ENCODE peak calls at places on chromosomes 6 and 20, in five cellular contexts. One of them, this sample, is unnamed.

GRCh38 chr20:325889-326644 is 715 bp downstream of the SOX12 start:
- DNase-seq in SW480: peak; percentile 82
- DNase-seq in T-helper 1 cell: peak; percentile 28
- DNase-seq in activated CD8-positive, alpha-beta memory T cell treated with anti-CD3 and anti-CD28 coated beads, Interleukin-2, amount 10 ng/mL, durations not matched to agents 7 days and 5 days: peak; percentile 68
- DNase-seq in T1000: no peak
- DNase-seq in this sample: peak; percentile 65

GRCh38 chr20:62008643-62009183 is 57.0 kb downstream of the TAF4 start:
- DNase-seq in SW480: no peak
- DNase-seq in T-helper 1 cell: no peak
- DNase-seq in activated CD8-positive, alpha-beta memory T cell treated with anti-CD3 and anti-CD28 coated beads, Interleukin-2, amount 10 ng/mL, durations not matched to agents 7 days and 5 days: no peak
- DNase-seq in T1000: no peak
- DNase-seq in this sample: no peak

GRCh38 chr20:42179768-42180167 is 561.6 kb upstream of the CHD6 start:
- DNase-seq in SW480: peak; percentile 35
- DNase-seq in T-helper 1 cell: no peak
- DNase-seq in activated CD8-positive, alpha-beta memory T cell treated with anti-CD3 and anti-CD28 coated beads, Interleukin-2, amount 10 ng/mL, durations not matched to agents 7 days and 5 days: no peak
- DNase-seq in T1000: no peak
- DNase-seq in this sample: no peak

GRCh38 chr6:146861029-146861563 is 262.3 kb downstream of the ADGB start:
- DNase-seq in SW480: no peak
- DNase-seq in T-helper 1 cell: no peak
- DNase-seq in activated CD8-positive, alpha-beta memory T cell treated with anti-CD3 and anti-CD28 coated beads, Interleukin-2, amount 10 ng/mL, durations not matched to agents 7 days and 5 days: no peak
- DNase-seq in T1000: no peak
- DNase-seq in this sample: no peak

GRCh38 chr6:131914234-131914633 is 36.9 kb downstream of the CCN2 start:
- DNase-seq in SW480: no peak
- DNase-seq in T-helper 1 cell: no peak
- DNase-seq in activated CD8-positive, alpha-beta memory T cell treated with anti-CD3 and anti-CD28 coated beads, Interleukin-2, amount 10 ng/mL, durations not matched to agents 7 days and 5 days: no peak
- DNase-seq in T1000: no peak
- DNase-seq in this sample: no peak

GRCh38 chr20:7195704-7196103 is 428.2 kb downstream of the BMP2 start:
- DNase-seq in SW480: no peak
- DNase-seq in T-helper 1 cell: no peak
- DNase-seq in activated CD8-positive, alpha-beta memory T cell treated with anti-CD3 and anti-CD28 coated beads, Interleukin-2, amount 10 ng/mL, durations not matched to agents 7 days and 5 days: no peak
- DNase-seq in T1000: peak; percentile 67
- DNase-seq in this sample: peak; percentile 13

GRCh38 chr6:13992417-13993055 is 67.8 kb downstream of the RNF182 start:
- DNase-seq in SW480: no peak
- DNase-seq in T-helper 1 cell: no peak
- DNase-seq in activated CD8-positive, alpha-beta memory T cell treated with anti-CD3 and anti-CD28 coated beads, Interleukin-2, amount 10 ng/mL, durations not matched to agents 7 days and 5 days: no peak
- DNase-seq in T1000: no peak
- DNase-seq in this sample: no peak

GRCh38 chr20:44832724-44833123 is 22.4 kb upstream of the RIMS4 start:
- DNase-seq in SW480: peak; percentile 49
- DNase-seq in T-helper 1 cell: no peak
- DNase-seq in activated CD8-positive, alpha-beta memory T cell treated with anti-CD3 and anti-CD28 coated beads, Interleukin-2, amount 10 ng/mL, durations not matched to agents 7 days and 5 days: no peak
- DNase-seq in T1000: no peak
- DNase-seq in this sample: no peak

GRCh38 chr6:391559-392440 is at the start of gene IRF4:
- DNase-seq in SW480: no peak
- DNase-seq in T-helper 1 cell: peak; percentile 50
- DNase-seq in activated CD8-positive, alpha-beta memory T cell treated with anti-CD3 and anti-CD28 coated beads, Interleukin-2, amount 10 ng/mL, durations not matched to agents 7 days and 5 days: peak; percentile 81
- DNase-seq in T1000: no peak
- DNase-seq in this sample: peak; percentile 48

GRCh38 chr20:32354592-32355416 is 3.3 kb upstream of the ASXL1 start:
- DNase-seq in SW480: peak; percentile 45
- DNase-seq in T-helper 1 cell: no peak
- DNase-seq in activated CD8-positive, alpha-beta memory T cell treated with anti-CD3 and anti-CD28 coated beads, Interleukin-2, amount 10 ng/mL, durations not matched to agents 7 days and 5 days: peak; percentile 63
- DNase-seq in T1000: peak; percentile 66
- DNase-seq in this sample: no peak

GRCh38 chr6:106510090-106510970 is 119.0 kb downstream of the RTN4IP1 start:
- DNase-seq in SW480: peak; percentile 50
- DNase-seq in T-helper 1 cell: peak; percentile 67
- DNase-seq in activated CD8-positive, alpha-beta memory T cell treated with anti-CD3 and anti-CD28 coated beads, Interleukin-2, amount 10 ng/mL, durations not matched to agents 7 days and 5 days: peak; percentile 90
- DNase-seq in T1000: no peak
- DNase-seq in this sample: peak; percentile 64

GRCh38 chr6:14134211-14134910 is 16.8 kb downstream of the CD83 start:
- DNase-seq in SW480: no peak
- DNase-seq in T-helper 1 cell: no peak
- DNase-seq in activated CD8-positive, alpha-beta memory T cell treated with anti-CD3 and anti-CD28 coated beads, Interleukin-2, amount 10 ng/mL, durations not matched to agents 7 days and 5 days: no peak
- DNase-seq in T1000: no peak
- DNase-seq in this sample: no peak

GRCh38 chr6:34015576-34015975 is 130.3 kb downstream of the GRM4 start:
- DNase-seq in SW480: no peak
- DNase-seq in T-helper 1 cell: no peak
- DNase-seq in activated CD8-positive, alpha-beta memory T cell treated with anti-CD3 and anti-CD28 coated beads, Interleukin-2, amount 10 ng/mL, durations not matched to agents 7 days and 5 days: no peak
- DNase-seq in T1000: no peak
- DNase-seq in this sample: no peak

GRCh38 chr6:143149771-143150170 is 89.1 kb downstream of the AIG1 start:
- DNase-seq in SW480: no peak
- DNase-seq in T-helper 1 cell: no peak
- DNase-seq in activated CD8-positive, alpha-beta memory T cell treated with anti-CD3 and anti-CD28 coated beads, Interleukin-2, amount 10 ng/mL, durations not matched to agents 7 days and 5 days: no peak
- DNase-seq in T1000: no peak
- DNase-seq in this sample: no peak

GRCh38 chr6:150204705-150205472 is 62.0 kb downstream of the PPP1R14C start:
- DNase-seq in SW480: no peak
- DNase-seq in T-helper 1 cell: no peak
- DNase-seq in activated CD8-positive, alpha-beta memory T cell treated with anti-CD3 and anti-CD28 coated beads, Interleukin-2, amount 10 ng/mL, durations not matched to agents 7 days and 5 days: no peak
- DNase-seq in T1000: no peak
- DNase-seq in this sample: peak; percentile 25

GRCh38 chr20:62059926-62060630 is 5.6 kb downstream of the TAF4 start:
- DNase-seq in SW480: no peak
- DNase-seq in T-helper 1 cell: no peak
- DNase-seq in activated CD8-positive, alpha-beta memory T cell treated with anti-CD3 and anti-CD28 coated beads, Interleukin-2, amount 10 ng/mL, durations not matched to agents 7 days and 5 days: no peak
- DNase-seq in T1000: no peak
- DNase-seq in this sample: no peak

GRCh38 chr6:17506962-17507361 is 93.1 kb upstream of the FAM8A1 start:
- DNase-seq in SW480: no peak
- DNase-seq in T-helper 1 cell: no peak
- DNase-seq in activated CD8-positive, alpha-beta memory T cell treated with anti-CD3 and anti-CD28 coated beads, Interleukin-2, amount 10 ng/mL, durations not matched to agents 7 days and 5 days: no peak
- DNase-seq in T1000: no peak
- DNase-seq in this sample: no peak

GRCh38 chr20:59564943-59565342 is 39.4 kb upstream of the PHACTR3 start:
- DNase-seq in SW480: no peak
- DNase-seq in T-helper 1 cell: no peak
- DNase-seq in activated CD8-positive, alpha-beta memory T cell treated with anti-CD3 and anti-CD28 coated beads, Interleukin-2, amount 10 ng/mL, durations not matched to agents 7 days and 5 days: no peak
- DNase-seq in T1000: no peak
- DNase-seq in this sample: no peak

GRCh38 chr20:35743693-35744491 is 1.8 kb upstream of the RBM39 start:
- DNase-seq in SW480: no peak
- DNase-seq in T-helper 1 cell: no peak
- DNase-seq in activated CD8-positive, alpha-beta memory T cell treated with anti-CD3 and anti-CD28 coated beads, Interleukin-2, amount 10 ng/mL, durations not matched to agents 7 days and 5 days: peak; percentile 45
- DNase-seq in T1000: no peak
- DNase-seq in this sample: no peak

GRCh38 chr6:119334535-119335264 is 14.9 kb downstream of the MAN1A1 start:
- DNase-seq in SW480: no peak
- DNase-seq in T-helper 1 cell: no peak
- DNase-seq in activated CD8-positive, alpha-beta memory T cell treated with anti-CD3 and anti-CD28 coated beads, Interleukin-2, amount 10 ng/mL, durations not matched to agents 7 days and 5 days: no peak
- DNase-seq in T1000: no peak
- DNase-seq in this sample: no peak

GRCh38 chr6:112311950-112312547 is 35.1 kb upstream of the RFPL4B start:
- DNase-seq in SW480: peak; percentile 5
- DNase-seq in T-helper 1 cell: no peak
- DNase-seq in activated CD8-positive, alpha-beta memory T cell treated with anti-CD3 and anti-CD28 coated beads, Interleukin-2, amount 10 ng/mL, durations not matched to agents 7 days and 5 days: no peak
- DNase-seq in T1000: no peak
- DNase-seq in this sample: no peak

GRCh38 chr20:34736106-34736505 is 32.0 kb downstream of the TP53INP2 start:
- DNase-seq in SW480: no peak
- DNase-seq in T-helper 1 cell: no peak
- DNase-seq in activated CD8-positive, alpha-beta memory T cell treated with anti-CD3 and anti-CD28 coated beads, Interleukin-2, amount 10 ng/mL, durations not matched to agents 7 days and 5 days: no peak
- DNase-seq in T1000: no peak
- DNase-seq in this sample: peak; percentile 27

GRCh38 chr20:420721-421574 is 12.8 kb downstream of the RBCK1 start:
- DNase-seq in SW480: peak; percentile 62
- DNase-seq in T-helper 1 cell: no peak
- DNase-seq in activated CD8-positive, alpha-beta memory T cell treated with anti-CD3 and anti-CD28 coated beads, Interleukin-2, amount 10 ng/mL, durations not matched to agents 7 days and 5 days: no peak
- DNase-seq in T1000: no peak
- DNase-seq in this sample: no peak

GRCh38 chr20:61926796-61927192 is 138.9 kb downstream of the TAF4 start:
- DNase-seq in SW480: no peak
- DNase-seq in T-helper 1 cell: no peak
- DNase-seq in activated CD8-positive, alpha-beta memory T cell treated with anti-CD3 and anti-CD28 coated beads, Interleukin-2, amount 10 ng/mL, durations not matched to agents 7 days and 5 days: no peak
- DNase-seq in T1000: no peak
- DNase-seq in this sample: peak; percentile 7

GRCh38 chr6:134512946-134513345 is 195.0 kb upstream of the SGK1 start:
- DNase-seq in SW480: no peak
- DNase-seq in T-helper 1 cell: no peak
- DNase-seq in activated CD8-positive, alpha-beta memory T cell treated with anti-CD3 and anti-CD28 coated beads, Interleukin-2, amount 10 ng/mL, durations not matched to agents 7 days and 5 days: no peak
- DNase-seq in T1000: no peak
- DNase-seq in this sample: no peak

GRCh38 chr20:62321521-62321948 is 18.7 kb downstream of the ADRM1 start:
- DNase-seq in SW480: peak; percentile 73
- DNase-seq in T-helper 1 cell: no peak
- DNase-seq in activated CD8-positive, alpha-beta memory T cell treated with anti-CD3 and anti-CD28 coated beads, Interleukin-2, amount 10 ng/mL, durations not matched to agents 7 days and 5 days: no peak
- DNase-seq in T1000: peak; percentile 45
- DNase-seq in this sample: peak; percentile 24

GRCh38 chr6:119343167-119343566 is 6.4 kb downstream of the MAN1A1 start:
- DNase-seq in SW480: no peak
- DNase-seq in T-helper 1 cell: no peak
- DNase-seq in activated CD8-positive, alpha-beta memory T cell treated with anti-CD3 and anti-CD28 coated beads, Interleukin-2, amount 10 ng/mL, durations not matched to agents 7 days and 5 days: no peak
- DNase-seq in T1000: no peak
- DNase-seq in this sample: no peak

GRCh38 chr6:70680396-70680795 is 12.7 kb downstream of the SMAP1 start:
- DNase-seq in SW480: no peak
- DNase-seq in T-helper 1 cell: no peak
- DNase-seq in activated CD8-positive, alpha-beta memory T cell treated with anti-CD3 and anti-CD28 coated beads, Interleukin-2, amount 10 ng/mL, durations not matched to agents 7 days and 5 days: no peak
- DNase-seq in T1000: no peak
- DNase-seq in this sample: no peak

GRCh38 chr6:125393449-125393858 is 91.7 kb upstream of the HDDC2 start:
- DNase-seq in SW480: peak; percentile 44
- DNase-seq in T-helper 1 cell: no peak
- DNase-seq in activated CD8-positive, alpha-beta memory T cell treated with anti-CD3 and anti-CD28 coated beads, Interleukin-2, amount 10 ng/mL, durations not matched to agents 7 days and 5 days: no peak
- DNase-seq in T1000: no peak
- DNase-seq in this sample: no peak

GRCh38 chr20:43736588-43737091 is 9.8 kb upstream of the GTSF1L start:
- DNase-seq in SW480: no peak
- DNase-seq in T-helper 1 cell: no peak
- DNase-seq in activated CD8-positive, alpha-beta memory T cell treated with anti-CD3 and anti-CD28 coated beads, Interleukin-2, amount 10 ng/mL, durations not matched to agents 7 days and 5 days: peak; percentile 71
- DNase-seq in T1000: no peak
- DNase-seq in this sample: no peak

GRCh38 chr20:22204801-22205200 is 379.6 kb downstream of the FOXA2 start:
- DNase-seq in SW480: no peak
- DNase-seq in T-helper 1 cell: no peak
- DNase-seq in activated CD8-positive, alpha-beta memory T cell treated with anti-CD3 and anti-CD28 coated beads, Interleukin-2, amount 10 ng/mL, durations not matched to agents 7 days and 5 days: no peak
- DNase-seq in T1000: no peak
- DNase-seq in this sample: no peak

GRCh38 chr6:108119212-108120141 is 44.9 kb upstream of the OSTM1 start:
- DNase-seq in SW480: no peak
- DNase-seq in T-helper 1 cell: no peak
- DNase-seq in activated CD8-positive, alpha-beta memory T cell treated with anti-CD3 and anti-CD28 coated beads, Interleukin-2, amount 10 ng/mL, durations not matched to agents 7 days and 5 days: no peak
- DNase-seq in T1000: no peak
- DNase-seq in this sample: no peak